ENCODE peak calls at places on chromosomes 4 and X, in five cellular contexts. V is SK-N-SH, G is HepG2, E is K562, Q is HCT116. A is an unnamed sample.
A peak's percentile ranks its signal among the peaks of the same experiment; 100 is the strongest.

GRCh38 chr4:74319506-74319905 is 11.2 kb downstream of the EPGN start:
- DNase-seq in E (no peak), Q (no peak), V (no peak), G (no peak), A (no peak)

GRCh38 chr4:78922207-78922606 is 17.0 kb downstream of the PAQR3 start:
- DNase-seq in Q (no peak), E (no peak), G (no peak), V (no peak), A (no peak)

GRCh38 chrX:2595258-2595657 is 94.5 kb upstream of the DHRSX start:
- DNase-seq in E (no peak), Q (no peak), V (no peak), G (no peak), A (no peak)

GRCh38 chrX:125308653-125309052 is 11.0 kb upstream of the TEX13C start:
- DNase-seq in G (no peak), E (no peak), Q (no peak), V (no peak), A (no peak)

GRCh38 chr4:155339588-155339987 is 37.2 kb downstream of the MAP9 start:
- DNase-seq in E (no peak), V (no peak), G (peak; percentile 59), Q (no peak), A (no peak)

GRCh38 chr4:6914448-6914847 is 4.8 kb downstream of the TBC1D14 start:
- DNase-seq in V (no peak), G (no peak), Q (no peak), E (no peak), A (no peak)

GRCh38 chrX:28058906-28059305 is 77.7 kb upstream of the DCAF8L1 start:
- DNase-seq in E (no peak), G (no peak), V (no peak), Q (no peak), A (no peak)

GRCh38 chr4:143586080-143586479 is 72.6 kb downstream of the SMARCA5 start:
- DNase-seq in G (no peak), Q (no peak), V (no peak), E (no peak), A (no peak)

GRCh38 chr4:125368161-125368560 is 53.4 kb downstream of the FAT4 start:
- DNase-seq in G (no peak), Q (no peak), E (no peak), V (peak; percentile 1), A (no peak)

DNA sequence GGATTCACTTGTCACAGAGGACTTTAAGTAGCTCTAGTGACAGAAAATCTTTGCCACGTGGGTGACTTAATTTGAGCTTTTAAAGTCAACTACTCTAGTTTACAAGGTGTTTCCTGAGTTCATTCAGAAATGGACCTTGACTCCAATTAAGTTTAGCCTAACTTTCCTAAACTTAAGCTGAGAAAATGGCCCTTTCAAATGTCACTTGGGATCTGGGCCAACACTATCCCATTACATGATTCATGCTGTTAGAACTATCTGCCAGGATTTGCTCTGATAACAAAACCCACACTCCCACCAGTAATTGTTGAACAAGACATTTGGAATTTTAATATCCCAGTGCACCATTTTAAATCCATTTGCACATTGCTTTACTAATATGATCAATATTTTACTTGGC is 40.8 kb downstream of the C4orf46 start:
- DNase-seq in G (no peak), E (no peak), V (no peak), Q (no peak), A (no peak)
- TF ChIP-seq JUND in G (no peak), E (no peak), V (no peak), Q (no peak), A (no peak)

DNA sequence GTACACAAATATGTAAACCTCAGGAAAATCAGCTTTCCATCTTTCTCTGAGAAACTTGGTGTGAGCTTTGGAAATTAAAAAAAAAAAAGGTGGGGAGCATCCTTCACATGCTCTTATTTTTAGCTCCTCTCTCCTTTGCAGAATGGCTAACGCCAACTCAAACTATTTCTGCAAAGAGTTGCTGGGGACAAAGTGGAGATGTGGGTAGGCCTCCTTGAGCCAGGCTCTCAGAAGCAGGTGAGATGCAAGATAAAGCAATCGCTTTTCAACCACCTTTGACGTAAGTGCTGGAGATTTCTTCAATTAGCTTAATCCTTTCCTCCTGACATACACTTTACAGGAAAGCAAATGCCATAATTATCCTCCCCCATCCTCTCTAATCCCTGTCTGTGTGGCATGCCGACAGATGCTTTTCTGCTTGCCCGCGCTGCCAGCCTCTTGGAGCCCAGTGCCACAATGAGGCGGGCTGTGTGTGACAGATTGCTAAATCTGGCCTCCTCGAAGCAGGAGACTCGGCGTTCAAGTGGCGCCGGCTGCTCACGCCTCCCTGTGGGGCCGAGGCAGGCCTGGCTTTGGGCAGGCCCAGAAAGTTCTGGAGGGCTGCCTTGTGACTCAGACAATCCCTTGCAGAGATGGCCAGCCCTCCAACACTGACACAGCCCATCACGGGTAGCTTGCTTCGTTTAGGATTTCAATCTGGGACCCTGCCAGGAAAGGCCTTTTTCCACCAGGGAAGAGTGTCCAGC is 64.9 kb upstream of the SOD3 start:
- DNase-seq in G (no peak), E (no peak), V (no peak), Q (no peak), A (no peak)
- TF ChIP-seq JUND in G (no peak), E (no peak), V (peak; percentile 45), Q (no peak), A (no peak)

DNA sequence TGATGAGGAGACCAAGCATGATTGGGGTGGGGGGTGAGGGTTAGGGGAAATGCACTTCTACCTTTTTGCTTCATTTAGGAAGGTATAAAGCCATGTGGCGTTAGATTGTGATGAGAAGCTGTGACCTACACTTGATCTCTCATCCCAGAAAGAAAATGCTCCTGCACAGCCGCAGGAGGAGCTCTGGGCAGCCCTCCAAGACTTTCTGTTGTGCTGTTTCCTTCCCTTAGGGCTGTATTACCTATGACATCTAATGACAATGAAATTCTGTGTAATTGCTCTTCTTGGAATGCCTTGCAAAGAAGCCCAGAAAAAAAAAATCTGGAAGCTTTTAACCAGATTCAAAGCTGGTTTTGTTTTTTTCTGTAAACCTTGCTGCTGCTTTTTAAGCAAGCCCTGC is 13.4 kb downstream of the PRPS2 start:
- DNase-seq in V (no peak), E (no peak), Q (no peak), G (no peak), A (no peak)
- TF ChIP-seq JUND in V (no peak), E (no peak), Q (no peak), G (no peak), A (no peak)

GRCh38 chr4:24266951-24267577 is 317.3 kb downstream of the DHX15 start:
- DNase-seq in E (no peak), Q (no peak), V (no peak), G (no peak), A (peak; percentile 29)
- TF ChIP-seq JUND in E (no peak), Q (no peak), V (no peak), G (no peak), A (no peak)

DNA sequence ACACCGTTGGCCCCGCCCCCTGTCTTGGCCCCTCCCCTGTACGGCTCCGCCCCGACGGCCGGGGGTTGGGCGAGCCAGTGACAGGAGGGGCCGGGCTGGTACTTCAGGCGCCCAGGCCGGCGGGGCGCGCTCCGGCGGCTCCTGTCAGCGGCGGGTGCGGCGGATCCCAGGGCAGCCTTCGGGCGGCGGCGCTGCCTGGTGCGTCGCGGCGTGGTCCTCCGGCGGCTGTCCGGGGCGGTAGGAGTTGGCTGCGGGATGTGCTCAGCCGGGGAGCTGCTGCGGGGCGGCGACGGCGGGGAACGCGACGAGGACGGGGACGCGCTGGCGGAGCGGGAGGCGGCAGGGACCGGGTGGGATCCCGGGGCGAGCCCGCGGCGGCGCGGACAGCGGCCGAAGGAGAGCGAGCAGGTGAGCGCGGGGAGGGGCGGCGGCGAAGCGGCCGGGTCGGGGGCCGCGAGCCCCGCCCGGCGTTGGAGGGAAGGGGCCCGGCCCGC is at the start of gene FAM241A:
- DNase-seq in G (peak; percentile 29), E (peak; percentile 97), Q (peak; percentile 54), V (peak; percentile 96), A (peak; percentile 83)
- TF ChIP-seq JUND in G (no peak), E (peak; percentile 11), Q (no peak), V (no peak), A (no peak)

GRCh38 chr4:122652379-122652778 is 31.5 kb upstream of the IL21 start:
- DNase-seq in G (peak; percentile 14), Q (peak; percentile 60), V (peak; percentile 33), E (peak; percentile 43), A (no peak)
- TF ChIP-seq JUND in G (no peak), Q (no peak), V (no peak), E (no peak), A (no peak)

GRCh38 chr4:105474110-105474518 is 252 bp upstream of the PPA2 start:
- DNase-seq in Q (no peak), G (no peak), E (no peak), V (no peak), A (peak; percentile 88)
- TF ChIP-seq JUND in Q (no peak), G (no peak), E (no peak), V (no peak), A (no peak)

A was measured in T47D.